ENCODE peak calls at places on chromosomes 12 and 14, in five cellular contexts. F is CD8-positive, alpha-beta T cell; T is astrocyte of the spinal cord; L is endothelial cell of umbilical vein; J is pancreas. X is an unnamed sample.

GRCh38 chr12:101566318-101566717 is 28.5 kb upstream of the MYBPC1 start:
- DNase-seq in F (no peak), T (no peak), L (no peak), J (no peak), X (no peak)

GRCh38 chr14:24430682-24431568 is 1.2 kb downstream of the KHNYN start:
- DNase-seq in F (peak), T (peak), L (peak), J (peak), X (no peak)

GRCh38 chr14:49783394-49784010 is 15.5 kb downstream of the KLHDC2 start:
- DNase-seq in F (no peak), T (no peak), L (no peak), J (no peak), X (no peak)

GRCh38 chr14:73943083-73943482 is 6.8 kb downstream of the FAM161B start:
- DNase-seq in F (no peak), T (peak), L (no peak), J (no peak), X (no peak)

GRCh38 chr12:64600164-64600561 is 10.1 kb upstream of the RASSF3 start:
- DNase-seq in F (no peak), T (no peak), L (no peak), J (no peak), X (no peak)

GRCh38 chr14:69719501-69719951 is 47.4 kb upstream of the SRSF5 start:
- DNase-seq in F (no peak), T (peak), L (peak), J (no peak), X (no peak)

GRCh38 chr12:14654416-14654815 is 42.0 kb downstream of the GUCY2C start:
- DNase-seq in F (no peak), T (no peak), L (no peak), J (no peak), X (no peak)

GRCh38 chr14:81275995-81276698 is 55.4 kb upstream of the GTF2A1 start:
- DNase-seq in F (no peak), T (no peak), L (no peak), J (no peak), X (no peak)

GRCh38 chr14:49677643-49678042 is 10.4 kb downstream of the POLE2 start:
- DNase-seq in F (no peak), T (no peak), L (no peak), J (no peak), X (no peak)

GRCh38 chr12:4535092-4535491 is 3.6 kb upstream of the RAD51AP1 start:
- DNase-seq in F (no peak), T (no peak), L (no peak), J (no peak), X (no peak)

GRCh38 chr12:27899151-27899661 is 73.3 kb downstream of the PTHLH start:
- DNase-seq in F (no peak), T (peak), L (no peak), J (no peak), X (no peak)

GRCh38 chr14:22386924-22387775 is 201.9 kb downstream of the DAD1 start:
- DNase-seq in F (no peak), T (peak), L (peak), J (no peak), X (peak)

GRCh38 chr12:42482820-42483533 is 106.6 kb downstream of the PRICKLE1 start:
- DNase-seq in F (no peak), T (peak), L (peak), J (peak), X (no peak)

GRCh38 chr12:92554316-92554905 is 148.4 kb upstream of the PLEKHG7 start:
- DNase-seq in F (no peak), T (no peak), L (no peak), J (no peak), X (no peak)

GRCh38 chr14:65704850-65705249 is 292.3 kb downstream of the FUT8 start:
- DNase-seq in F (no peak), T (no peak), L (no peak), J (no peak), X (no peak)

GRCh38 chr14:91754819-91755218 is 22.9 kb upstream of the CATSPERB start:
- DNase-seq in F (no peak), T (no peak), L (no peak), J (peak), X (no peak)

GRCh38 chr12:117502633-117503032 is 141.2 kb upstream of the NOS1 start:
- DNase-seq in F (no peak), T (no peak), L (no peak), J (no peak), X (no peak)

GRCh38 chr12:80582431-80582830 is 125.0 kb upstream of the MYF6 start:
- DNase-seq in F (no peak), T (no peak), L (no peak), J (no peak), X (no peak)

GRCh38 chr12:62653304-62653703 is 186.7 kb downstream of the MON2 start:
- DNase-seq in F (no peak), T (no peak), L (no peak), J (no peak), X (no peak)

GRCh38 chr12:3333583-3333982 is 157.4 kb upstream of the PRMT8 start:
- DNase-seq in F (no peak), T (no peak), L (no peak), J (no peak), X (no peak)
- TF ChIP-seq CTCF in F (no peak), T (no peak), L (no peak), J (no peak), X (no peak)

GRCh38 chr14:79809849-79810612 is 401.3 kb downstream of the DIO2 start:
- DNase-seq in F (no peak), T (no peak), L (no peak), J (no peak), X (no peak)
- TF ChIP-seq CTCF in F (no peak), T (peak), L (no peak), J (no peak), X (peak)

GRCh38 chr12:33438890-33439586 is 581 bp downstream of the SYT10 start:
- DNase-seq in F (no peak), T (peak), L (no peak), J (peak), X (peak)

GRCh38 chr12:33438025-33438772 is 1.4 kb downstream of the SYT10 start:
- DNase-seq in F (no peak), T (no peak), L (no peak), J (no peak), X (no peak)

GRCh38 chr12:33440477-33440876 is 858 bp upstream of the SYT10 start:
- DNase-seq in F (no peak), T (no peak), L (no peak), J (no peak), X (no peak)

GRCh38 chr12:33437598-33437997 is 2.0 kb downstream of the SYT10 start:
- DNase-seq in F (no peak), T (no peak), L (no peak), J (no peak), X (no peak)

GRCh38 chr12:33439587-33440011 is at the start of gene SYT10:
- DNase-seq in F (no peak), T (peak), L (peak), J (no peak), X (no peak)
- TF ChIP-seq CTCF in F (no peak), T (no peak), L (no peak), J (no peak), X (no peak)

GRCh38 chr12:56257491-56258067 is 605 bp downstream of the ANKRD52 start:
- DNase-seq in F (no peak), T (peak), L (peak), J (no peak), X (no peak)
- TF ChIP-seq CTCF in F (no peak), T (peak), L (peak), J (no peak), X (no peak)

GRCh38 chr14:60195179-60195810 is 30.1 kb upstream of the DHRS7 start:
- DNase-seq in F (no peak), T (no peak), L (no peak), J (no peak), X (no peak)

GRCh38 chr14:60197629-60198318 is 32.6 kb upstream of the DHRS7 start:
- DNase-seq in F (no peak), T (no peak), L (no peak), J (no peak), X (no peak)

GRCh38 chr14:60199321-60199720 is 34.1 kb upstream of the DHRS7 start:
- DNase-seq in F (no peak), T (no peak), L (no peak), J (no peak), X (no peak)

DNA sequence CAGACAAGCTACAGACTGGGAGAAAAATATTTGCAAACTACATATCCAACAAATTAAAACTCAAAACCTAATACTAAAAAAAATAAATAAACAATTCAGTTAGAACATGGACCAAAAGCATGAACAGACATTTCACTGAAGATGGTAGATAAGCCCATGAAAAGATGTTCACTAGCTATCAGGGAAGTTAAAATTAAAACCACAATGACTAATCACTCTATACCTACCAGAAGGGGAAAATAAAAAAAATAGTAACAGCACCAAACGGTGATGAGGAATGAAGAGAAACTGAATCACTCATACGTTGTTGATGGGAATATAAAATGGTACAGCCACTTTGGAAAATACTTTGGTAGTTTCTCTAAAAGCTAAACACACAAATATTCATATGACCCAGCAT is 31.1 kb upstream of the DHRS7 start:
- DNase-seq in F (no peak), T (no peak), L (no peak), J (no peak), X (no peak)
- TF ChIP-seq CTCF in F (no peak), T (no peak), L (no peak), J (no peak), X (no peak)

GRCh38 chr14:41285193-41285748 is 321.4 kb upstream of the LRFN5 start:
- DNase-seq in F (no peak), T (peak), L (no peak), J (no peak), X (peak)

GRCh38 chr14:41280745-41281144 is 325.9 kb upstream of the LRFN5 start:
- DNase-seq in F (no peak), T (peak), L (no peak), J (no peak), X (no peak)
- TF ChIP-seq CTCF in F (no peak), T (peak), L (no peak), J (no peak), X (no peak)

GRCh38 chr14:54480830-54481562 is 7.8 kb downstream of the GMFB start:
- DNase-seq in F (no peak), T (no peak), L (no peak), J (no peak), X (no peak)
- TF ChIP-seq CTCF in F (no peak), T (no peak), L (no peak), J (no peak), X (no peak)

GRCh38 chr14:93859957-93860356 is 67.2 kb upstream of the FAM181A start:
- DNase-seq in F (no peak), T (no peak), L (no peak), J (no peak), X (no peak)

GRCh38 chr14:93861846-93862641 is 65.1 kb upstream of the FAM181A start:
- DNase-seq in F (no peak), T (no peak), L (no peak), J (no peak), X (no peak)

GRCh38 chr14:93857081-93857480 is 68.8 kb upstream of the PRIMA1 start:
- DNase-seq in F (no peak), T (no peak), L (no peak), J (no peak), X (no peak)

GRCh38 chr14:93858896-93859295 is 68.2 kb upstream of the FAM181A start:
- DNase-seq in F (no peak), T (no peak), L (no peak), J (no peak), X (no peak)

GRCh38 chr14:93857500-93857899 is 69.2 kb upstream of the PRIMA1 start:
- DNase-seq in F (no peak), T (no peak), L (no peak), J (no peak), X (no peak)
- TF ChIP-seq CTCF in F (no peak), T (no peak), L (no peak), J (no peak), X (no peak)

X was measured in HFF-Myc.